ENCODE peak calls at places on chromosomes 1 and 21, in six cellular contexts. One of them, this sample, is unnamed.

GRCh38 chr1:222928212-222928611 is 113.4 kb downstream of the DISP1 start:
- DNase-seq in H1: peak
- DNase-seq in GM12878: no peak
- DNase-seq in K562: no peak
- DNase-seq in GM23338: peak
- DNase-seq in HepG2: peak
- DNase-seq in this sample: peak

GRCh38 chr1:50271968-50272578 is 151.2 kb downstream of the DMRTA2 start:
- DNase-seq in GM12878: no peak
- DNase-seq in HepG2: peak
- DNase-seq in K562: peak
- DNase-seq in GM23338: peak
- DNase-seq in H1: peak
- DNase-seq in this sample: peak

GRCh38 chr1:15625224-15625917 is 8.1 kb downstream of the DDI2 start:
- DNase-seq in K562: no peak
- DNase-seq in H1: no peak
- DNase-seq in HepG2: no peak
- DNase-seq in GM23338: no peak
- DNase-seq in GM12878: no peak
- DNase-seq in this sample: no peak

GRCh38 chr1:29211086-29212030 is 19.4 kb downstream of the MECR start:
- DNase-seq in GM23338: no peak
- DNase-seq in GM12878: no peak
- DNase-seq in H1: no peak
- DNase-seq in HepG2: no peak
- DNase-seq in K562: no peak
- DNase-seq in this sample: no peak

GRCh38 chr1:92826792-92827191 is 5.0 kb upstream of the RPL5 start:
- DNase-seq in GM23338: no peak
- DNase-seq in H1: no peak
- DNase-seq in K562: no peak
- DNase-seq in GM12878: no peak
- DNase-seq in HepG2: no peak
- DNase-seq in this sample: no peak

GRCh38 chr21:35616090-35616489 is 444.2 kb downstream of the SETD4 start:
- DNase-seq in K562: no peak
- DNase-seq in GM23338: no peak
- DNase-seq in GM12878: no peak
- DNase-seq in H1: no peak
- DNase-seq in HepG2: no peak
- DNase-seq in this sample: no peak

GRCh38 chr1:3415260-3415952 is 39.1 kb upstream of the ARHGEF16 start:
- DNase-seq in K562: no peak
- DNase-seq in H1: no peak
- DNase-seq in HepG2: no peak
- DNase-seq in GM23338: no peak
- DNase-seq in GM12878: no peak
- DNase-seq in this sample: no peak

GRCh38 chr1:31227891-31228290 is 11.8 kb downstream of the NKAIN1 start:
- DNase-seq in HepG2: no peak
- DNase-seq in H1: no peak
- DNase-seq in GM23338: peak
- DNase-seq in K562: no peak
- DNase-seq in GM12878: no peak
- DNase-seq in this sample: no peak

GRCh38 chr1:32047701-32048100 is 25.0 kb upstream of the TMEM39B start:
- DNase-seq in GM12878: no peak
- DNase-seq in K562: no peak
- DNase-seq in GM23338: no peak
- DNase-seq in HepG2: no peak
- DNase-seq in H1: no peak
- DNase-seq in this sample: no peak

GRCh38 chr1:182633657-182634281 is 29.6 kb upstream of the RGS16 start:
- DNase-seq in GM12878: no peak
- DNase-seq in K562: no peak
- DNase-seq in HepG2: no peak
- DNase-seq in H1: no peak
- DNase-seq in GM23338: peak
- DNase-seq in this sample: peak

GRCh38 chr1:37259019-37259418 is 215.4 kb upstream of the ZC3H12A start:
- DNase-seq in HepG2: no peak
- DNase-seq in GM23338: no peak
- DNase-seq in H1: no peak
- DNase-seq in GM12878: no peak
- DNase-seq in K562: no peak
- DNase-seq in this sample: no peak
- TF ChIP-seq CREB1 in HepG2: no peak
- TF ChIP-seq CREB1 in GM23338: no peak
- TF ChIP-seq CREB1 in H1: no peak
- TF ChIP-seq CREB1 in GM12878: no peak
- TF ChIP-seq CREB1 in K562: no peak
- TF ChIP-seq CREB1 in this sample: no peak

GRCh38 chr1:168706376-168706995 is 22.5 kb downstream of the DPT start:
- DNase-seq in GM23338: no peak
- DNase-seq in HepG2: no peak
- DNase-seq in H1: no peak
- DNase-seq in K562: no peak
- DNase-seq in GM12878: no peak
- DNase-seq in this sample: no peak

GRCh38 chr1:168709407-168709891 is 19.6 kb downstream of the DPT start:
- DNase-seq in K562: no peak
- DNase-seq in HepG2: no peak
- DNase-seq in GM12878: no peak
- DNase-seq in GM23338: no peak
- DNase-seq in H1: no peak
- DNase-seq in this sample: no peak

GRCh38 chr1:168709896-168710305 is 19.1 kb downstream of the DPT start:
- DNase-seq in GM12878: no peak
- DNase-seq in HepG2: no peak
- DNase-seq in H1: no peak
- DNase-seq in GM23338: no peak
- DNase-seq in K562: no peak
- DNase-seq in this sample: no peak

GRCh38 chr1:168714012-168714411 is 15.0 kb downstream of the DPT start:
- DNase-seq in K562: no peak
- DNase-seq in GM12878: no peak
- DNase-seq in H1: no peak
- DNase-seq in HepG2: no peak
- DNase-seq in GM23338: no peak
- DNase-seq in this sample: no peak

DNA sequence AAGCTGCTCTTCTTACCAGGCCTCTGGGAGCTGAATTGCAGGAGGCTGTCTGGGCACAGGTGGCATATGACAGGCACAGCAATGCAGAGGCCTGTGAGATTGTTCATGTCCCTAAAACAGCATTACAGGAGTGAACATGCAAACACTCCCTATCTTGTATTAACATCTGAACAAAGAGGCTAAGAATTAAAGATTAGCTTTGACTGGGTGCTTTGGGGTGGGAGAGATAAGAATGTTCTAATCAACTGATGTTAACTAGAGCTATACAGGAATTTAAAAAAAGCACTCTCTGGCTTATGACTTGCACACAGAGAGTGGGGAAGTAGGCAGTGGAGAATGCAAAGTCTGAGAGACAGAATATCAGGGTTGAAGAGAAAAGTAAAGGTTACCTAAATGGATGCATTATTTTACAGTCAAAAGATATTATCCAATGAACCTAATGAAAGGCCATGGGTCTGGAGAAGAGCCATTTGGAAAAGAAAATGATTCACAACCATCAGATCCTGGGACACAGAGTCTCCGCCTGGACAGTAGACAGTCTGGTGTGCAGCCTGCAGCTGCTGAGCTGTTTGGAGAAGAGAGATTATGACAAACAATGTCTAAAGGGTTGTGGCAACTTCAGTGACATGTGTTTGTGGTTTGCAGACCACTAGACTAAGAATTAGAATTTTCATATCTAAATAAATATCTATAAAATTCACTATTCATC is 20.2 kb downstream of the DPT start:
- DNase-seq in GM23338: no peak
- DNase-seq in H1: no peak
- DNase-seq in K562: no peak
- DNase-seq in HepG2: no peak
- DNase-seq in GM12878: no peak
- DNase-seq in this sample: no peak
- TF ChIP-seq CREB1 in GM23338: no peak
- TF ChIP-seq CREB1 in H1: no peak
- TF ChIP-seq CREB1 in K562: no peak
- TF ChIP-seq CREB1 in HepG2: no peak
- TF ChIP-seq CREB1 in GM12878: no peak
- TF ChIP-seq CREB1 in this sample: no peak

GRCh38 chr1:39609618-39610331 is 29.7 kb downstream of the HEYL start:
- DNase-seq in HepG2: peak
- DNase-seq in K562: peak
- DNase-seq in GM12878: no peak
- DNase-seq in GM23338: peak
- DNase-seq in H1: peak
- DNase-seq in this sample: peak
- TF ChIP-seq CREB1 in HepG2: no peak
- TF ChIP-seq CREB1 in K562: no peak
- TF ChIP-seq CREB1 in GM12878: no peak
- TF ChIP-seq CREB1 in GM23338: no peak
- TF ChIP-seq CREB1 in H1: peak
- TF ChIP-seq CREB1 in this sample: no peak

GRCh38 chr1:228405200-228405978 is 1.2 kb downstream of the TRIM11 start:
- DNase-seq in GM23338: no peak
- DNase-seq in K562: no peak
- DNase-seq in H1: no peak
- DNase-seq in HepG2: no peak
- DNase-seq in GM12878: no peak
- DNase-seq in this sample: no peak
- TF ChIP-seq CREB1 in GM23338: no peak
- TF ChIP-seq CREB1 in K562: no peak
- TF ChIP-seq CREB1 in H1: no peak
- TF ChIP-seq CREB1 in HepG2: no peak
- TF ChIP-seq CREB1 in GM12878: no peak
- TF ChIP-seq CREB1 in this sample: no peak

GRCh38 chr21:44485796-44486195 is 30.5 kb downstream of the LRRC3 start:
- DNase-seq in HepG2: no peak
- DNase-seq in GM12878: no peak
- DNase-seq in GM23338: no peak
- DNase-seq in H1: no peak
- DNase-seq in K562: no peak
- DNase-seq in this sample: no peak

GRCh38 chr21:44483288-44484237 is 28.3 kb downstream of the LRRC3 start:
- DNase-seq in HepG2: peak
- DNase-seq in GM12878: no peak
- DNase-seq in K562: no peak
- DNase-seq in H1: no peak
- DNase-seq in GM23338: no peak
- DNase-seq in this sample: no peak

GRCh38 chr21:44486302-44486701 is 31.0 kb downstream of the LRRC3 start:
- DNase-seq in GM23338: no peak
- DNase-seq in K562: no peak
- DNase-seq in H1: no peak
- DNase-seq in HepG2: no peak
- DNase-seq in GM12878: no peak
- DNase-seq in this sample: no peak

GRCh38 chr21:44485254-44485793 is 30.0 kb downstream of the LRRC3 start:
- DNase-seq in K562: peak
- DNase-seq in GM12878: no peak
- DNase-seq in GM23338: peak
- DNase-seq in H1: peak
- DNase-seq in HepG2: no peak
- DNase-seq in this sample: peak

GRCh38 chr21:44484498-44485253 is 29.4 kb downstream of the LRRC3 start:
- DNase-seq in GM23338: no peak
- DNase-seq in HepG2: peak
- DNase-seq in K562: no peak
- DNase-seq in H1: no peak
- DNase-seq in GM12878: no peak
- DNase-seq in this sample: no peak
- TF ChIP-seq CREB1 in GM23338: no peak
- TF ChIP-seq CREB1 in HepG2: no peak
- TF ChIP-seq CREB1 in K562: no peak
- TF ChIP-seq CREB1 in H1: no peak
- TF ChIP-seq CREB1 in GM12878: no peak
- TF ChIP-seq CREB1 in this sample: no peak

GRCh38 chr1:9920606-9921005 is 10.5 kb upstream of the CTNNBIP1 start:
- DNase-seq in HepG2: no peak
- DNase-seq in GM23338: no peak
- DNase-seq in GM12878: no peak
- DNase-seq in H1: no peak
- DNase-seq in K562: no peak
- DNase-seq in this sample: no peak

GRCh38 chr1:9927259-9927658 is 15.9 kb downstream of the LZIC start:
- DNase-seq in GM23338: no peak
- DNase-seq in H1: no peak
- DNase-seq in K562: no peak
- DNase-seq in HepG2: peak
- DNase-seq in GM12878: no peak
- DNase-seq in this sample: no peak

GRCh38 chr1:9917901-9918300 is 7.8 kb upstream of the CTNNBIP1 start:
- DNase-seq in H1: no peak
- DNase-seq in GM23338: no peak
- DNase-seq in HepG2: no peak
- DNase-seq in GM12878: no peak
- DNase-seq in K562: no peak
- DNase-seq in this sample: no peak

GRCh38 chr1:9922342-9922741 is 12.3 kb upstream of the CTNNBIP1 start:
- DNase-seq in K562: no peak
- DNase-seq in GM23338: peak
- DNase-seq in GM12878: no peak
- DNase-seq in HepG2: no peak
- DNase-seq in H1: no peak
- DNase-seq in this sample: no peak
- TF ChIP-seq CREB1 in K562: no peak
- TF ChIP-seq CREB1 in GM23338: no peak
- TF ChIP-seq CREB1 in GM12878: no peak
- TF ChIP-seq CREB1 in HepG2: no peak
- TF ChIP-seq CREB1 in H1: no peak
- TF ChIP-seq CREB1 in this sample: no peak

DNA sequence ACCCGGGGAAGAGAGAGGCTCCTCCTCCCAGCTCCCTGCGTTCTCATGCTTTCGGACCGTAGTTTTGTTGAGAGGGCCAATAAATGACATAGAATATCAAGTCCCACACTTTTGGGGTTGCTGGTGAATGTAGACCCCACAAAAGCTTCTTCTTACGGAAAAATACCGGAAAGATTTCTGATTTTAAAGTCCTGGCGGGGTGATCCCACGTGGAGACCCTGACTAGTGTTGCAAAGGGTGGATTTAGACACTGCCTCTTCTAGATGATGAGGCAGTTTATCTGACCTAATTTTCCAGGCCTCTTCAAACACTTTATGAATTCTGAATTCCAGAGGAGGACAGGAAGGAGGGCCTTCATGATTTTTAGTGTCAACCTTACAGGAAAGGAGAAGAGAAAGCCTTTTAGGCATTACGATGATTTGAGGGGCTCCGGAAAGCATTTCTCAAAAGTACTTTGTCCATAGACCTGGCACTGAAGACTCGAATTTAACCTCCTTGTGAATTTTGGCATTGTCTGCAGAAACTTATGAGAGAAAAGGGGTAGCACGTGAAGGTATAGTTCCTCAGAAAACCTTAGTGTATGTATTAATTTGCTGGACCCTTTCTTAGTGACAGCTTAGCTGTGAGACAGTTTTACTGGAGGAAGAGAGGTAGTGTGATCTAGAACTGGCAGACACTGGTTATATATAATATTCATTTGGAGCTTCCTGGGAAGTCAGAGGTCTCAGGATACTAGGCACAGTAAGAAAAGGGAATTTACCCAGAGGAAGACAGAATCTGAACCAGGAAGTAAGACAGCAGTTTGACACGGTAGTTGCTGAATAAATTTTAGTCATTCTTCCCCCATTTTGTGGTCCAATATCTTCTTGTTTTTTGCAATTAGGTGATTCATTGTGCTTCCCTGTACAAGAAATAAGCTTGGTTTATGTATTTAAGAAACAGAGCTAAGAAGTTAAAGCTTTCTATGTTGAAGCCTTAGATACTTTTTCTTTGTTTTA is 931 bp downstream of the TMEM167B start:
- DNase-seq in GM23338: peak
- DNase-seq in H1: no peak
- DNase-seq in K562: peak
- DNase-seq in HepG2: peak
- DNase-seq in GM12878: no peak
- DNase-seq in this sample: no peak
- TF ChIP-seq CREB1 in GM23338: no peak
- TF ChIP-seq CREB1 in H1: no peak
- TF ChIP-seq CREB1 in K562: no peak
- TF ChIP-seq CREB1 in HepG2: no peak
- TF ChIP-seq CREB1 in GM12878: no peak
- TF ChIP-seq CREB1 in this sample: no peak

This sample was measured in WTC11.